ENCODE peak calls at places on chromosome 9, in eight cellular contexts. X is IMR-90; A is spleen; B is endothelial cell of umbilical vein; E is astrocyte; F is CD8-positive, alpha-beta memory T cell; G is kidney; Z is uterus. K is an unnamed sample.

GRCh38 chr9:33285502-33285901 is 4.8 kb upstream of the NFX1 start:
- DNase-seq in G (no peak), B (no peak), E (no peak), A (no peak), F (no peak), X (no peak), Z (no peak), K (no peak)

GRCh38 chr9:110186254-110186653 is 21.7 kb downstream of the C9orf152 start:
- DNase-seq in F (no peak), X (peak; percentile 20), B (no peak), G (no peak), E (no peak), Z (no peak), A (no peak), K (no peak)

GRCh38 chr9:88236531-88237453 is 98.5 kb upstream of the SPATA31C2 start:
- DNase-seq in F (no peak), A (no peak), B (no peak), Z (peak; percentile 24), G (no peak), E (peak; percentile 74), X (peak; percentile 19), K (no peak)

GRCh38 chr9:92141144-92142129 is 26.2 kb upstream of the SPTLC1 start:
- DNase-seq in E (no peak), A (no peak), G (peak; percentile 74), X (no peak), B (peak; percentile 40), Z (no peak), F (no peak), K (no peak)

GRCh38 chr9:98796364-98797101 is at the start of gene ANKS6:
- DNase-seq in Z (peak; percentile 71), F (peak; percentile 86), G (peak; percentile 93), A (peak; percentile 95), X (peak; percentile 65), B (peak; percentile 60), E (peak; percentile 42), K (peak; percentile 53)

GRCh38 chr9:34252670-34253459 is 74.0 kb downstream of the UBAP1 start:
- DNase-seq in B (peak; percentile 52), E (peak; percentile 61), G (peak; percentile 76), X (peak; percentile 54), A (peak; percentile 84), Z (peak; percentile 64), F (peak; percentile 76), K (peak; percentile 86)

GRCh38 chr9:72509635-72510034 is 11.8 kb upstream of the TMC1 start:
- DNase-seq in E (peak; percentile 66), X (peak; percentile 51), A (no peak), G (no peak), Z (no peak), B (peak; percentile 40), F (no peak), K (no peak)

GRCh38 chr9:108859459-108860114 is 2.5 kb upstream of the ACTL7A start:
- DNase-seq in X (no peak), E (no peak), F (no peak), Z (no peak), G (no peak), B (no peak), A (no peak), K (no peak)

GRCh38 chr9:72557549-72557948 is 36.1 kb downstream of the TMC1 start:
- DNase-seq in B (peak; percentile 49), F (no peak), G (no peak), A (no peak), X (peak; percentile 97), E (peak; percentile 91), Z (peak; percentile 57), K (no peak)

GRCh38 chr9:71663216-71663615 is 105.1 kb downstream of the CEMIP2 start:
- DNase-seq in X (no peak), F (no peak), G (no peak), B (peak; percentile 60), Z (no peak), A (no peak), E (peak; percentile 55), K (peak; percentile 79)

GRCh38 chr9:133151041-133151440 is 12.7 kb downstream of the GBGT1 start:
- DNase-seq in E (no peak), F (no peak), X (no peak), G (no peak), Z (no peak), B (no peak), A (no peak), K (no peak)

GRCh38 chr9:124427281-124427680 is 12.0 kb upstream of the PSMB7 start:
- DNase-seq in Z (no peak), A (no peak), B (no peak), F (no peak), G (no peak), X (no peak), E (no peak), K (no peak)

GRCh38 chr9:32986971-32987370 is 14.5 kb downstream of the APTX start:
- DNase-seq in Z (no peak), E (no peak), B (no peak), A (no peak), G (no peak), X (peak; percentile 17), F (no peak), K (peak; percentile 50)

GRCh38 chr9:117783828-117784227 is 79.6 kb downstream of the TLR4 start:
- DNase-seq in Z (no peak), F (peak; percentile 53), G (no peak), X (no peak), B (no peak), A (peak; percentile 80), E (no peak), K (no peak)

GRCh38 chr9:31388660-31389059 is 995.8 kb upstream of the ACO1 start:
- DNase-seq in E (no peak), F (no peak), X (no peak), G (no peak), A (no peak), B (no peak), Z (no peak), K (no peak)

GRCh38 chr9:18493361-18494015 is 19.5 kb downstream of the ADAMTSL1 start:
- DNase-seq in E (peak; percentile 71), A (no peak), F (no peak), G (no peak), B (peak; percentile 29), Z (no peak), X (peak; percentile 45), K (no peak)

GRCh38 chr9:129835860-129836223 is 584 bp downstream of the USP20 start:
- DNase-seq in G (no peak), X (peak; percentile 40), F (no peak), B (peak; percentile 22), A (no peak), Z (no peak), E (peak; percentile 25), K (peak; percentile 41)
- H3K4me3 ChIP-seq in G (peak overlapping the region; percentile 76), X (peak overlapping the region; percentile 94), F (peak overlapping the region; percentile 80), B (peak overlapping the region; percentile 82), A (peak overlapping the region; percentile 97), Z (peak overlapping the region; percentile 94), E (peak overlapping the region; percentile 91), K (peak overlapping the region; percentile 84)

GRCh38 chr9:116322521-116322920 is 168.9 kb downstream of the PAPPA start:
- DNase-seq in F (no peak), E (no peak), X (peak; percentile 35), G (no peak), A (no peak), B (no peak), Z (peak; percentile 36), K (no peak)
- H3K4me1 ChIP-seq in F (no peaks in the 10 kb centered on the region), E (no peaks in the 10 kb centered on the region), X (peaks cover 10% of the 10 kb centered on the region), G (no peaks in the 10 kb centered on the region), A (no peaks in the 10 kb centered on the region), B (no peaks in the 10 kb centered on the region), Z (peaks cover 4% of the 10 kb centered on the region), K (no peaks in the 10 kb centered on the region)

GRCh38 chr9:134403682-134404301 is 77.5 kb downstream of the RXRA start:
- DNase-seq in E (peak; percentile 95), G (peak; percentile 92), F (peak; percentile 60), A (peak; percentile 91), B (peak; percentile 49), Z (peak; percentile 80), X (peak; percentile 87), K (no peak)
- H3K4me3 ChIP-seq in E (no peak overlapping the region), G (no peak overlapping the region), F (no peak overlapping the region), A (no peak overlapping the region), B (no peak overlapping the region), Z (no peak overlapping the region), X (no peak overlapping the region), K (no peak overlapping the region)

GRCh38 chr9:121607434-121608248 is 43.8 kb upstream of the DAB2IP start:
- DNase-seq in X (peak; percentile 60), A (no peak), F (no peak), Z (peak; percentile 73), B (no peak), E (peak; percentile 46), G (peak; percentile 90), K (peak; percentile 47)

GRCh38 chr9:121613009-121613766 is 38.2 kb upstream of the DAB2IP start:
- DNase-seq in B (peak; percentile 21), E (no peak), F (no peak), X (no peak), A (no peak), Z (no peak), G (no peak), K (no peak)

GRCh38 chr9:121612511-121612998 is 38.9 kb upstream of the DAB2IP start:
- DNase-seq in X (no peak), G (no peak), F (no peak), Z (no peak), B (no peak), A (no peak), E (no peak), K (no peak)

GRCh38 chr9:121610638-121610953 is 40.8 kb upstream of the DAB2IP start:
- DNase-seq in A (no peak), X (no peak), E (no peak), B (no peak), F (no peak), G (no peak), Z (no peak), K (no peak)

GRCh38 chr9:121609845-121610637 is 41.4 kb upstream of the DAB2IP start:
- DNase-seq in A (no peak), E (peak; percentile 92), B (peak; percentile 29), X (peak; percentile 92), Z (peak; percentile 87), G (peak; percentile 88), F (no peak), K (no peak)
- H3K4me1 ChIP-seq in A (peaks cover 26% of the 10 kb centered on the region), E (peaks cover 14% of the 10 kb centered on the region), B (peaks cover 8% of the 10 kb centered on the region), X (peaks cover 12% of the 10 kb centered on the region), Z (peaks cover 14% of the 10 kb centered on the region), G (peaks cover 24% of the 10 kb centered on the region), F (peaks cover 5% of the 10 kb centered on the region), K (peaks cover 8% of the 10 kb centered on the region)

GRCh38 chr9:21589344-21590056 is 107.4 kb upstream of the IFNE start:
- DNase-seq in A (no peak), E (no peak), F (no peak), G (no peak), B (no peak), X (no peak), Z (no peak), K (no peak)

GRCh38 chr9:21591221-21592062 is 109.3 kb upstream of the IFNE start:
- DNase-seq in A (no peak), E (peak; percentile 99), X (peak; percentile 99), B (peak; percentile 94), G (peak; percentile 59), Z (peak; percentile 16), F (peak; percentile 53), K (no peak)

GRCh38 chr9:21597284-21597683 is 115.2 kb upstream of the IFNE start:
- DNase-seq in B (no peak), G (no peak), X (no peak), F (no peak), E (no peak), Z (no peak), A (no peak), K (no peak)

GRCh38 chr9:21590058-21590996 is 108.2 kb upstream of the IFNE start:
- DNase-seq in G (no peak), X (peak; percentile 48), E (peak; percentile 47), Z (no peak), B (no peak), F (no peak), A (no peak), K (no peak)

GRCh38 chr9:21592063-21592338 is 109.9 kb upstream of the IFNE start:
- DNase-seq in B (no peak), Z (no peak), A (no peak), G (no peak), X (no peak), F (no peak), E (no peak), K (no peak)
- H3K4me3 ChIP-seq in B (no peak overlapping the region), Z (no peak overlapping the region), A (no peak overlapping the region), G (no peak overlapping the region), X (no peak overlapping the region), F (no peak overlapping the region), E (no peak overlapping the region), K (no peak overlapping the region)

K was measured in HAP-1.